ENCODE peak calls at places on chromosomes 1 and 21, in seven cellular contexts. V, Z, Q, O, X, L and B are unnamed samples.

GRCh38 chr1:206774096-206774495 is 1.8 kb upstream of the IL10 start:
- DNase-seq in V (no peak), L (no peak), X (no peak), Z (no peak), Q (no peak), O (no peak), B (no peak)

GRCh38 chr21:45293726-45294401 is 6.2 kb upstream of the POFUT2 start:
- DNase-seq in O (no peak), L (peak), X (no peak), V (peak), Q (no peak), Z (peak), B (no peak)

GRCh38 chr1:107172450-107172849 is 31.6 kb downstream of the NTNG1 start:
- DNase-seq in O (no peak), X (no peak), V (no peak), L (no peak), Q (no peak), Z (no peak), B (no peak)

GRCh38 chr1:170397061-170397460 is 134.9 kb upstream of the GORAB start:
- DNase-seq in Z (no peak), Q (no peak), O (no peak), V (no peak), X (no peak), L (no peak), B (no peak)

GRCh38 chr1:109251277-109252166 is 2.2 kb downstream of the CELSR2 start:
- DNase-seq in X (no peak), Q (no peak), L (peak), V (no peak), O (no peak), Z (no peak), B (no peak)

GRCh38 chr1:219587817-219588561 is 24.9 kb downstream of the ZC3H11B start:
- DNase-seq in L (no peak), Q (peak), O (no peak), V (no peak), Z (no peak), X (peak), B (no peak)

GRCh38 chr1:16249838-16250241 is 12.9 kb upstream of the CPLANE2 start:
- DNase-seq in Q (no peak), V (no peak), L (no peak), Z (no peak), O (no peak), X (no peak), B (no peak)

GRCh38 chr1:213622365-213623087 is 365.2 kb upstream of the PROX1 start:
- DNase-seq in Z (no peak), V (no peak), Q (no peak), X (no peak), O (no peak), L (no peak), B (no peak)

GRCh38 chr1:10960954-10961833 is 51.3 kb upstream of the TARDBP start:
- DNase-seq in O (peak), X (peak), V (peak), Z (peak), Q (peak), L (peak), B (peak)

GRCh38 chr1:172912765-172913260 is 137.9 kb downstream of the TNFSF18 start:
- DNase-seq in V (no peak), Q (no peak), L (no peak), O (no peak), X (no peak), Z (no peak), B (no peak)

GRCh38 chr1:205488074-205488723 is 16.3 kb upstream of the CDK18 start:
- DNase-seq in V (peak), L (peak), Q (peak), O (no peak), Z (peak), X (no peak), B (peak)

GRCh38 chr1:93829061-93829460 is 49.9 kb downstream of the DNTTIP2 start:
- DNase-seq in O (peak), Z (no peak), X (no peak), L (no peak), V (no peak), Q (no peak), B (no peak)

GRCh38 chr1:197918815-197919522 is 1.8 kb downstream of the LHX9 start:
- DNase-seq in L (peak), Z (no peak), Q (no peak), X (no peak), V (no peak), O (no peak), B (no peak)

GRCh38 chr1:236727521-236727920 is 41.2 kb downstream of the ACTN2 start:
- DNase-seq in L (no peak), Z (no peak), O (no peak), Q (no peak), V (no peak), X (no peak), B (no peak)

GRCh38 chr1:69776555-69776954 is 208.8 kb downstream of the LRRC7 start:
- DNase-seq in Q (no peak), V (no peak), O (no peak), L (no peak), Z (no peak), X (no peak), B (no peak)

GRCh38 chr1:189681252-189681919 is 796.3 kb downstream of the BRINP3 start:
- DNase-seq in Q (no peak), V (no peak), X (no peak), L (no peak), O (no peak), Z (no peak), B (peak)

GRCh38 chr1:231099311-231099710 is 59.3 kb upstream of the FAM89A start:
- DNase-seq in O (no peak), Z (no peak), V (no peak), X (no peak), L (no peak), Q (no peak), B (no peak)

GRCh38 chr1:201282931-201283829 is at the start of gene PKP1:
- DNase-seq in O (no peak), L (peak), X (no peak), V (peak), Q (no peak), Z (peak), B (no peak)

GRCh38 chr1:18299441-18300338 is 181.0 kb upstream of the KLHDC7A start:
- DNase-seq in Q (peak), L (peak), O (no peak), X (no peak), Z (peak), V (no peak), B (peak)

GRCh38 chr1:217435159-217435558 is 195.7 kb downstream of the GPATCH2 start:
- DNase-seq in L (no peak), V (no peak), Z (no peak), X (no peak), O (no peak), Q (peak), B (no peak)

GRCh38 chr1:65002156-65002507 is 35.8 kb upstream of the JAK1 start:
- DNase-seq in X (no peak), O (no peak), V (no peak), Q (no peak), Z (no peak), L (peak), B (no peak)

GRCh38 chr1:218273757-218274505 is 11.2 kb upstream of the RRP15 start:
- DNase-seq in L (no peak), O (no peak), X (no peak), Q (no peak), V (no peak), Z (no peak), B (no peak)

GRCh38 chr1:214076341-214077035 is 88.7 kb downstream of the PROX1 start:
- DNase-seq in O (no peak), L (no peak), X (no peak), Q (no peak), V (no peak), Z (no peak), B (no peak)

GRCh38 chr21:45644041-45644906 is 749 bp downstream of the PCBP3 start:
- DNase-seq in L (peak), V (no peak), X (no peak), O (no peak), Z (no peak), Q (no peak), B (no peak)

GRCh38 chr1:63557365-63557987 is 34.2 kb downstream of the EFCAB7 start:
- DNase-seq in Z (peak), Q (peak), O (no peak), L (peak), V (no peak), X (peak), B (peak)

GRCh38 chr1:7387053-7387861 is 383.8 kb upstream of the VAMP3 start:
- DNase-seq in Q (no peak), L (peak), Z (peak), V (peak), X (no peak), O (peak), B (no peak)

DNA sequence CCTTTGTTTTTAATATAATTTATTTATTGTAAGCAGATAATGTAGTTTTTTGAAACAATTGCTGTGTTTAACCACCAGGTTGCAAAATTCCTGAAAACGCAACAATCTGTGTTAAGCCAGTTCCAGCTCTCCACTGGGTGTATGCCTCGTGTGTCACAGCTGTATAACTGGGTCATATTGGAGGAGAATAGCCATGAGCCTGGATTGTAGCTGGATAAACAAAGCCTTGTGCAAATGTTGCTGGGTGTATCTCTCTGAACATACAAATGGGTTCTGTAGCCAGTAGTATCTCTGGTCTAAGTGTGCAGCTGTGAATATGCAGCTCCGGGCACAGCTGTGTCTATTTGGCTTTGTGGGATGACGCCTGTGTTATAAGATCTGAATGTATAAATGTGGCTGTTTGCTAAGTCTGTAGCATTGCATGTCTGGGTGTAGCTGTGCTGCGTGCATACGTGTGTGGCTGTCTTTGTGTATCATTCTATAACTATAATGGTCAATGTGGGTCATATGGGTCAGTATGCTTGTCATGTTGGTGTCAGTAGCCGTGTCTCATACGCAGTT is 2.7 kb downstream of the TCEA3 start:
- DNase-seq in Q (no peak), V (no peak), X (no peak), Z (no peak), O (no peak), L (no peak), B (no peak)
- H3K4me3 ChIP-seq in Q (no peak), V (no peak), X (no peak), Z (no peak), O (peak), L (no peak), B (no peak)

GRCh38 chr1:25675729-25676476 is 59.3 kb downstream of the MAN1C1 start:
- DNase-seq in Q (no peak), O (no peak), V (peak), L (no peak), Z (no peak), X (no peak), B (no peak)
- H3K4me3 ChIP-seq in Q (no peak), O (no peak), V (peak), L (no peak), Z (no peak), X (no peak), B (no peak)

GRCh38 chr1:13781907-13782633 is 82.1 kb downstream of the PRDM2 start:
- DNase-seq in L (no peak), V (no peak), X (no peak), Z (no peak), O (no peak), Q (no peak), B (no peak)
- H3K4me3 ChIP-seq in L (no peak), V (no peak), X (no peak), Z (no peak), O (peak), Q (no peak), B (no peak)

GRCh38 chr1:113935176-113935575 is 6.1 kb downstream of the HIPK1 start:
- DNase-seq in X (no peak), O (no peak), L (no peak), Q (no peak), Z (no peak), V (no peak), B (no peak)
- H3K4me3 ChIP-seq in X (no peak), O (no peak), L (no peak), Q (no peak), Z (no peak), V (no peak), B (no peak)